ENCODE peak calls at places on chromosomes 7 and 10, in seven cellular contexts. J, A, X, Z, E, Q and C are unnamed samples.

GRCh38 chr7:64978497-64979203 is 12.2 kb downstream of the ZNF117 start:
- DNase-seq in J (no peak), Q (no peak), X (no peak), E (no peak), Z (no peak), A (no peak), C (no peak)

GRCh38 chr10:115818015-115818414 is 455.0 kb downstream of the GFRA1 start:
- DNase-seq in J (no peak), Q (peak), X (no peak), Z (no peak), A (no peak), E (no peak), C (no peak)

GRCh38 chr10:114342976-114343375 is 61.3 kb downstream of the AFAP1L2 start:
- DNase-seq in A (no peak), J (no peak), E (no peak), Q (no peak), X (no peak), Z (no peak), C (no peak)

GRCh38 chr10:31318382-31318853 is 598 bp upstream of the ZEB1 start:
- DNase-seq in E (peak), J (peak), Q (peak), Z (peak), X (peak), A (peak), C (peak)

GRCh38 chr7:151864081-151864480 is 12.8 kb downstream of the PRKAG2 start:
- DNase-seq in Z (peak), E (no peak), A (no peak), Q (no peak), J (no peak), X (no peak), C (no peak)

GRCh38 chr7:18425227-18425626 is 70.3 kb upstream of the HDAC9 start:
- DNase-seq in A (no peak), J (no peak), E (no peak), Q (no peak), Z (no peak), X (no peak), C (no peak)

GRCh38 chr7:12722720-12723241 is 35.3 kb downstream of the ARL4A start:
- DNase-seq in X (no peak), J (no peak), E (no peak), A (no peak), Z (no peak), Q (no peak), C (no peak)

GRCh38 chr10:73808021-73808815 is 3.2 kb downstream of the NDST2 start:
- DNase-seq in Q (no peak), J (no peak), X (no peak), A (no peak), Z (no peak), E (no peak), C (no peak)

GRCh38 chr7:43294080-43294630 is 181.7 kb downstream of the HECW1 start:
- DNase-seq in E (no peak), Z (no peak), X (no peak), A (peak), J (no peak), Q (peak), C (no peak)

GRCh38 chr10:101136708-101137121 is 5.6 kb downstream of the TLX1 start:
- DNase-seq in X (no peak), E (no peak), Q (no peak), Z (peak), A (no peak), J (no peak), C (no peak)

DNA sequence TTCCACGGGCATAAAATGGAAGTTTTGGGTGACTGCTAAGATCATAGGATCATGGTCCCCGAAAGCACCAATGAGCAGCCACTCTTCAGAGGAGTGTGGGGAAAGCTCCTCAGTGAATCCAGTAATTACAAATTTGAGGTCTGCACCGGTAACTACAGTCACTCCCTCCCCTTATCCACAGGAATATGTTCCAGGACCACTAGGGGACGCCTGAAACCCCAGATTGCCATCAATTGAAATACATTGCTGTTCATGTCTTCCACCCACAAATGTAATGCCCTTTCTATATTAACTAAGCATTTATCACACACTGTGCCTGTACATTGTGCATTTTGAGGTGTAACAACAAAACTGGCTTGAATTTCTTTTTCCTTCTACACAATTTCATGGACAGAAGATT is 447.9 kb upstream of the PFKP start:
- DNase-seq in J (no peak), Q (no peak), A (no peak), Z (no peak), E (no peak), X (peak), C (no peak)
- TF ChIP-seq CTCF in J (no peak), Q (peak), A (no peak), Z (peak), E (no peak), X (peak), C (no peak)

GRCh38 chr7:68009716-68010115 is 1013.1 kb downstream of the TYW1 start:
- DNase-seq in Q (no peak), X (no peak), E (no peak), A (no peak), Z (no peak), J (no peak), C (no peak)
- TF ChIP-seq CTCF in Q (no peak), X (no peak), E (no peak), A (no peak), Z (no peak), J (no peak), C (no peak)

GRCh38 chr7:25976630-25977029 is 175.4 kb upstream of the NFE2L3 start:
- DNase-seq in X (no peak), Q (no peak), J (no peak), Z (no peak), E (no peak), A (no peak), C (no peak)
- TF ChIP-seq CTCF in X (no peak), Q (no peak), J (no peak), Z (no peak), E (no peak), A (no peak), C (no peak)

GRCh38 chr10:19620867-19621266 is 195.4 kb upstream of the PLXDC2 start:
- DNase-seq in Z (no peak), X (no peak), Q (peak), J (no peak), E (no peak), A (no peak), C (no peak)
- TF ChIP-seq CTCF in Z (no peak), X (no peak), Q (no peak), J (no peak), E (no peak), A (no peak), C (no peak)

GRCh38 chr7:116455009-116455408 is 44.5 kb upstream of the CAV2 start:
- DNase-seq in E (no peak), Q (peak), Z (no peak), X (no peak), J (no peak), A (no peak), C (no peak)

GRCh38 chr7:116449950-116450349 is 49.6 kb upstream of the CAV2 start:
- DNase-seq in X (no peak), Q (no peak), E (no peak), Z (no peak), J (no peak), A (no peak), C (no peak)

GRCh38 chr7:116454377-116454776 is 45.2 kb upstream of the CAV2 start:
- DNase-seq in A (no peak), X (no peak), Z (no peak), E (no peak), J (no peak), Q (no peak), C (no peak)

GRCh38 chr7:116449441-116449840 is 50.1 kb upstream of the CAV2 start:
- DNase-seq in J (no peak), A (no peak), Q (no peak), Z (no peak), E (no peak), X (no peak), C (no peak)

DNA sequence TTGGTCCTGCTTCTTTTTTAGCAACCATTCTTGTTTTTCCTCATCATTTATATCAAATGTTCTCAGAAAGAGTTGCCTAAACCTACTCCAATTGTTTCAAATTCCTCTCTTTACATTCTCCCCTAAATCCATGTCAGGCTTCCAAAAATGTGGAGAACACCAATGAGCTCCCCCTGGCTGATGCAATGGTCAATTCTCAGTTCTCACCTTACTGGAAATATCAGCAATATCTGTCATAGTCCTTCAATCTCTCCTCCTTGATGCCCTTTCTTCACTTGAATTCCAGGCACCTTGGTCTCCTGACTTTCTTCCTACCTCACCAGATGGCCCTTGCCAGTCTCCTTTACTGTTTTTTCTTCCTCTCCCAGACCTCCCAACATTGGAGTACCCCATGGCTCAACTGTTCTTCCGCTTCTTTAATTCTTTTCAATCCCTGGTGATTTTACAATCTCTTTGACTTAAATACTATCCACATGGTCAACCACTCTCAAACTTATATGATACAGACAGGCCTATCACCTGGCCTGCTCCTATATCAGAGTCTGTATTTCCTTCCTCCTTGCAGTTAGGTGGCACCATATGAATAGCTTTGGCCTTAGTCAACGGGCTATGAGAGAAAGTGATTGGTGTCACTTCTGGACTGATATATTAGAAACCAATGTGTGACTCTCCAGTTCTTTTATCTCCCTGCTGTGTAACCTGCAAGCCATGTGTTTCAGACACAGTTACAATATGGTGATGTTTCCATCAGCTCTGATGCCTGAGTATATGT is 47.4 kb upstream of the CAV2 start:
- DNase-seq in Q (no peak), J (no peak), X (no peak), E (no peak), A (no peak), Z (no peak), C (no peak)
- TF ChIP-seq CTCF in Q (no peak), J (no peak), X (peak), E (no peak), A (peak), Z (no peak), C (no peak)

DNA sequence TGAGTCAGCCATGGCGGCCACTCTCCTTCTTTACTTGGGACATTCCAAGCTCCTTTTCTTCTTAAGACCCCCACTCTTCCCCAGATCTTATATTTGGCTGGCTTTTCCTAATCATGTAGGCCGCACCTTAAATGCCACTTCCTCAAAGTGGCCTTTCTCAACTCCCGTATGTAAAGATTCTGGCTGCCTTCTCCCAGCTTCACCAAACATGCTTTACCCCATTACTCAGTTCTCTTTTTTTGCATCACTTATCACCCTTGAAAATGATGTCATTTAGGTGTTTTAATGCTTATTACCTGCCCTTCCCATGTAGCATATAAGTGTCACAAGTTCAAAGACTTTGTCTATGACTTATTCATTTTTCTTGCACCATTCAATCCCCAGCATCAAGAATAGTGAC is 810.1 kb upstream of the CELF2 start:
- DNase-seq in J (no peak), E (no peak), Q (no peak), Z (no peak), A (no peak), X (no peak), C (no peak)
- TF ChIP-seq CTCF in J (no peak), E (no peak), Q (no peak), Z (no peak), A (no peak), X (no peak), C (no peak)

GRCh38 chr10:30270247-30270646 is 78.8 kb downstream of the MTPAP start:
- DNase-seq in Q (peak), J (no peak), X (no peak), E (no peak), A (no peak), Z (no peak), C (no peak)
- TF ChIP-seq CTCF in Q (peak), J (peak), X (peak), E (peak), A (peak), Z (peak), C (no peak)

DNA sequence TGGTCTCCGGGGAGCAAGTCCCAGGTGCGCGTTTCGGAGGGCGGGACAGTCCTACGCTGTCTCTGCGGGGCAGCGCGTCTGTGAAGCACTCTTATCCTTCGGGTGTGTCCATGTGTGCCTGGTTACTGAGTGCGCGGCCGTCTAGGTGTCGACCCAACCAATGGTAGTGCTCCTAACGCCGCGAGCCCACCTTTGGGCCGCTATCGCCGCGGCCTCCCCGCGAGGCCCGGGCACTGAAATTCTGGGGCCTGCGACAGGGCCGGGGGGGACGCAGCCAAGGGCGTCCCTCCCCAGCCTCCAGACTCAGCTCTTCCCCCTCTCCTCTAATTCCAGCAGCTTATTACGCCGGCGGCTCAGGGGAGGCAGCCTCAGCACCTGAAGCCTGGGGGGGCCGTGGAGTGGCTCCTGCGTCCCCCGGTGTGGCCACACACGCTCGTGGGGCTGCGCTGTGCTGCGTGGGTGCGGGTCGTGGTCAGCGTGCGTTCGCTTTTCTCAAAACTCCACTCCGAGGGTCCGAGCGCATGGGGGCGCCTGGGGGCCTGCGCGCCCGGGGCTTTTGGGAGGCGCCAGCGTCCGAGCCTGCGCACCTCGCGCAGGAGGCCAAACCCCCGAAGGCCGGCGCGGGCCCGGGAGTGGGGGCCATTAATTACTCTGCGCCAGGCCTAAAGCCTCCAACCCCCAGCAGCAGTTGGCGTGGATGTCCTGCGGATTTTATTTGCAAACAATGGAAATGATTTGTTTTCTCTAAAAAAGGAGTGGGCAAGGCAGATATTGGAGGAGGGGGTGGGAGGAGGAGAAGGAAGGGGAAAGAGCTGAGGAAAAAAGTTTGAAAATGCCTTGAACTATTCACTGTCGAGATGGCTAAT is 3.0 kb upstream of the ZNF503 start:
- DNase-seq in E (peak), Z (peak), Q (no peak), J (no peak), X (peak), A (no peak), C (peak)
- TF ChIP-seq CTCF in E (no peak), Z (no peak), Q (no peak), J (no peak), X (peak), A (no peak), C (no peak)

GRCh38 chr7:95718556-95719410 is 53.6 kb upstream of the DYNC1I1 start:
- DNase-seq in Z (no peak), A (peak), E (peak), J (no peak), X (no peak), Q (peak), C (peak)

GRCh38 chr7:95725170-95725569 is 47.2 kb upstream of the DYNC1I1 start:
- DNase-seq in J (no peak), Q (no peak), Z (no peak), E (no peak), A (no peak), X (peak), C (no peak)

GRCh38 chr7:95723583-95724180 is 48.7 kb upstream of the DYNC1I1 start:
- DNase-seq in X (peak), J (no peak), Z (no peak), A (peak), Q (peak), E (peak), C (peak)
- TF ChIP-seq CTCF in X (peak), J (no peak), Z (peak), A (peak), Q (peak), E (no peak), C (peak)